ENCODE peak calls at places on chromosomes 5 and 9, in seven cellular contexts. One of them, this sample, is unnamed.

GRCh38 chr9:684950-685340 is 156.6 kb upstream of the DMRT1 start:
- DNase-seq in neuronal stem cell: no peak
- DNase-seq in IMR-90: peak; percentile 88
- DNase-seq in mesenchymal stem cell: peak; percentile 91
- DNase-seq in trophoblast cell: peak; percentile 93
- DNase-seq in mesendoderm: no peak
- DNase-seq in H1: no peak
- DNase-seq in this sample: no peak

GRCh38 chr5:81688215-81688614 is 62.7 kb downstream of the SSBP2 start:
- DNase-seq in neuronal stem cell: no peak
- DNase-seq in IMR-90: no peak
- DNase-seq in mesenchymal stem cell: no peak
- DNase-seq in trophoblast cell: no peak
- DNase-seq in mesendoderm: no peak
- DNase-seq in H1: no peak
- DNase-seq in this sample: no peak

GRCh38 chr5:129395247-129395646 is 64.9 kb upstream of the ADAMTS19 start:
- DNase-seq in neuronal stem cell: no peak
- DNase-seq in IMR-90: no peak
- DNase-seq in mesenchymal stem cell: no peak
- DNase-seq in trophoblast cell: no peak
- DNase-seq in mesendoderm: peak; percentile 47
- DNase-seq in H1: no peak
- DNase-seq in this sample: no peak

GRCh38 chr9:119974026-119974425 is 604.8 kb upstream of the BRINP1 start:
- DNase-seq in neuronal stem cell: no peak
- DNase-seq in IMR-90: no peak
- DNase-seq in mesenchymal stem cell: no peak
- DNase-seq in trophoblast cell: no peak
- DNase-seq in mesendoderm: no peak
- DNase-seq in H1: no peak
- DNase-seq in this sample: no peak

GRCh38 chr5:175464414-175465233 is 13.7 kb upstream of the SFXN1 start:
- DNase-seq in neuronal stem cell: no peak
- DNase-seq in IMR-90: peak; percentile 36
- DNase-seq in mesenchymal stem cell: peak; percentile 52
- DNase-seq in trophoblast cell: peak; percentile 78
- DNase-seq in mesendoderm: peak; percentile 80
- DNase-seq in H1: peak; percentile 87
- DNase-seq in this sample: peak; percentile 75

GRCh38 chr9:90972057-90972456 is 170.4 kb downstream of the SYK start:
- DNase-seq in neuronal stem cell: no peak
- DNase-seq in IMR-90: no peak
- DNase-seq in mesenchymal stem cell: no peak
- DNase-seq in trophoblast cell: no peak
- DNase-seq in mesendoderm: no peak
- DNase-seq in H1: no peak
- DNase-seq in this sample: no peak

GRCh38 chr5:6820851-6821479 is 107.7 kb downstream of the TENT4A start:
- DNase-seq in neuronal stem cell: peak; percentile 61
- DNase-seq in IMR-90: no peak
- DNase-seq in mesenchymal stem cell: no peak
- DNase-seq in trophoblast cell: peak; percentile 75
- DNase-seq in mesendoderm: peak; percentile 82
- DNase-seq in H1: peak; percentile 86
- DNase-seq in this sample: peak; percentile 76

GRCh38 chr9:11038956-11039355 is 426.2 kb upstream of the PTPRD start:
- DNase-seq in neuronal stem cell: no peak
- DNase-seq in IMR-90: no peak
- DNase-seq in mesenchymal stem cell: no peak
- DNase-seq in trophoblast cell: no peak
- DNase-seq in mesendoderm: peak; percentile 36
- DNase-seq in H1: no peak
- DNase-seq in this sample: no peak

GRCh38 chr5:160199410-160199911 is 29.8 kb upstream of the FABP6 start:
- DNase-seq in neuronal stem cell: peak; percentile 62
- DNase-seq in IMR-90: peak; percentile 23
- DNase-seq in mesenchymal stem cell: peak; percentile 57
- DNase-seq in trophoblast cell: peak; percentile 71
- DNase-seq in mesendoderm: peak; percentile 85
- DNase-seq in H1: peak; percentile 93
- DNase-seq in this sample: peak; percentile 78

GRCh38 chr9:133967024-133967741 is 24.9 kb downstream of the VAV2 start:
- DNase-seq in neuronal stem cell: no peak
- DNase-seq in IMR-90: no peak
- DNase-seq in mesenchymal stem cell: peak; percentile 47
- DNase-seq in trophoblast cell: peak; percentile 81
- DNase-seq in mesendoderm: no peak
- DNase-seq in H1: no peak
- DNase-seq in this sample: no peak

GRCh38 chr5:132657676-132658382 is at the start of gene IL13:
- DNase-seq in neuronal stem cell: no peak
- DNase-seq in IMR-90: no peak
- DNase-seq in mesenchymal stem cell: no peak
- DNase-seq in trophoblast cell: no peak
- DNase-seq in mesendoderm: no peak
- DNase-seq in H1: no peak
- DNase-seq in this sample: no peak

DNA sequence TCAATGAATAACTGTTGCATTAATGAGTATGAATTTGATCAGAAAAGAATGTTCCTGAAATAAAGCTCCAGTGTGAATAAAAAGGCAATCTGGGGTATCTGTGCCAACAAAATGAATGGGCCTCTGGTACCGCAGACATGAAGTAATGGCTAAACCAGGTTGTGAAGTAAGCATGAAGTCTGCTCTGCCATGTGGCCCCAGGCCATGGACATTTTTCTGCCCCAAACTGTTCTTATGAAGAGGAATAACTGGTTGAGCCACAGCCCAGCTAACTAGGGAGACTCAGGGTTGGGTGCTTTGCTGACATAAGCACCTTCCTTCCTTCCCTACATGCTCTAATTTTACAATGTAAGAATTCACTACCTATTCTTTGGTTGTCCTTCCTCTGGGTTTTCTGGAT is 147.4 kb upstream of the LRRTM2 start:
- DNase-seq in neuronal stem cell: no peak
- DNase-seq in IMR-90: no peak
- DNase-seq in mesenchymal stem cell: no peak
- DNase-seq in trophoblast cell: peak; percentile 98
- DNase-seq in mesendoderm: no peak
- DNase-seq in H1: no peak
- DNase-seq in this sample: no peak
- H4K8ac ChIP-seq in neuronal stem cell: no peak overlapping the region
- H4K8ac ChIP-seq in IMR-90: no peak overlapping the region
- H4K8ac ChIP-seq in mesenchymal stem cell: no peak overlapping the region
- H4K8ac ChIP-seq in trophoblast cell: no peak overlapping the region
- H4K8ac ChIP-seq in mesendoderm: no peak overlapping the region
- H4K8ac ChIP-seq in H1: no peak overlapping the region
- H4K8ac ChIP-seq in this sample: no peak overlapping the region

DNA sequence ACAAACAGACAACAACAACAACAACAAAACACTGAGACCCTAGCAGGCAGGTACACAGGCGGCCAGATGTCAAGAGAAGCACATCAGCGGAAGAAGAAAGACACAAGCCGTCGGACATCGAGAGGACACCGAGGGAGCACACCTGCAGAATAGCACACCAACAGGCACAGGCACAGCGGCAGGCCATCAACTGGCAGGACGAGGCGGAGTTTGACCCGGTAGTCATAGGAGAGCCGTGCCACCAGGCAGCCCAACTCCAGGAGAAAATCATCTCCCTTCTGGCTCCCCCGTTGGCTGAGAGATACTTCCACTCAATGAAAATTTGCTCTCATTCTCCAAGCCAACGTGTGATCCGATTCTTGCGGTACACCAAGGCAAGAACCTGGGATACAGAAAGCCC is 352.1 kb upstream of the IZUMO3 start:
- DNase-seq in neuronal stem cell: no peak
- DNase-seq in IMR-90: no peak
- DNase-seq in mesenchymal stem cell: no peak
- DNase-seq in trophoblast cell: no peak
- DNase-seq in mesendoderm: no peak
- DNase-seq in H1: no peak
- DNase-seq in this sample: no peak
- H4K8ac ChIP-seq in neuronal stem cell: peak overlapping the region; percentile 43
- H4K8ac ChIP-seq in IMR-90: no peak overlapping the region
- H4K8ac ChIP-seq in mesenchymal stem cell: no peak overlapping the region
- H4K8ac ChIP-seq in trophoblast cell: no peak overlapping the region
- H4K8ac ChIP-seq in mesendoderm: no peak overlapping the region
- H4K8ac ChIP-seq in H1: no peak overlapping the region
- H4K8ac ChIP-seq in this sample: no peak overlapping the region

DNA sequence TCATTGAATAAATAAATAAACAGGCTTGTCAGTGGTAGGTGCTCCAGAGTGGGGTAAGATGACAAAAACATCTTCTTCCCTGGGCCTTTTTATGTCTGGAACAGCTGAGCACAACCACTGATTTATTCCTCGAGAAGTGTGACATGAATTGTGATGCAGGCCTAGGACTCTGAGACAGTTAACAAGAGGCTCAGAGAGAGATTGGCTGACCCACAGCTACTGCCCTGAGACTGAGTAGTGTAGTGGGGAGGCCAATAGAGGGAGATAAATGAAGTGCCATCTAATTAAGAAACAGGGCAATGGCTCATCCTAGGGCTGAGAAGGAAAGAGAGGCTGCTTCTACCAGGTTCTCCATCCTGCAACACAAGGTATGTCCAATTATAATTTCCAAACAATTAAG is 369.3 kb upstream of the TRPC7 start:
- DNase-seq in neuronal stem cell: no peak
- DNase-seq in IMR-90: no peak
- DNase-seq in mesenchymal stem cell: no peak
- DNase-seq in trophoblast cell: no peak
- DNase-seq in mesendoderm: peak; percentile 65
- DNase-seq in H1: no peak
- DNase-seq in this sample: no peak
- H4K8ac ChIP-seq in neuronal stem cell: no peak overlapping the region
- H4K8ac ChIP-seq in IMR-90: no peak overlapping the region
- H4K8ac ChIP-seq in mesenchymal stem cell: no peak overlapping the region
- H4K8ac ChIP-seq in trophoblast cell: peak overlapping the region; percentile 21
- H4K8ac ChIP-seq in mesendoderm: no peak overlapping the region
- H4K8ac ChIP-seq in H1: no peak overlapping the region
- H4K8ac ChIP-seq in this sample: no peak overlapping the region

DNA sequence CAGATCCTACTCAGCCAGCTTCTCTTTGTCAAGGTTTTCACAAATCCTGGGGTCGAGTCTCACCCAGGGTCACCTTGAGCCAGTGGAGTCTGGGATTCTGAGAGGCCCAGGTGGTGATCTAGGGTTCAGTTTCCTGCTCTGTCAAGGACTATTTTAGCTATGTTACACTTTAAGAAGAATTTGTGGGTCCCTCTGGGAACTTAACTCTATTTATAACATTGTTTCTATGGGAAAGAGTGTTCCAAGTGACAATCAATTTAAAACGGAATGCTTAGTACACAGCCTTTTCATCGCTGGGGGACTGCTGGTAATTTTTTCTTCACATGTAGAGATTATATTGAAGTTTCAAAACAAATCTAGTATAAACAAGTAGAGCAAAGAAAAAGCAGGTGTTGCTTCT is 26.9 kb upstream of the TMEM252 start:
- DNase-seq in neuronal stem cell: no peak
- DNase-seq in IMR-90: no peak
- DNase-seq in mesenchymal stem cell: no peak
- DNase-seq in trophoblast cell: no peak
- DNase-seq in mesendoderm: no peak
- DNase-seq in H1: no peak
- DNase-seq in this sample: no peak
- H4K8ac ChIP-seq in neuronal stem cell: no peak overlapping the region
- H4K8ac ChIP-seq in IMR-90: no peak overlapping the region
- H4K8ac ChIP-seq in mesenchymal stem cell: no peak overlapping the region
- H4K8ac ChIP-seq in trophoblast cell: no peak overlapping the region
- H4K8ac ChIP-seq in mesendoderm: no peak overlapping the region
- H4K8ac ChIP-seq in H1: no peak overlapping the region
- H4K8ac ChIP-seq in this sample: no peak overlapping the region

GRCh38 chr9:132898043-132898442 is 19.3 kb downstream of the SPACA9 start:
- DNase-seq in neuronal stem cell: no peak
- DNase-seq in IMR-90: no peak
- DNase-seq in mesenchymal stem cell: no peak
- DNase-seq in trophoblast cell: no peak
- DNase-seq in mesendoderm: no peak
- DNase-seq in H1: no peak
- DNase-seq in this sample: no peak
- H4K8ac ChIP-seq in neuronal stem cell: no peak overlapping the region
- H4K8ac ChIP-seq in IMR-90: no peak overlapping the region
- H4K8ac ChIP-seq in mesenchymal stem cell: no peak overlapping the region
- H4K8ac ChIP-seq in trophoblast cell: no peak overlapping the region
- H4K8ac ChIP-seq in mesendoderm: no peak overlapping the region
- H4K8ac ChIP-seq in H1: no peak overlapping the region
- H4K8ac ChIP-seq in this sample: no peak overlapping the region

DNA sequence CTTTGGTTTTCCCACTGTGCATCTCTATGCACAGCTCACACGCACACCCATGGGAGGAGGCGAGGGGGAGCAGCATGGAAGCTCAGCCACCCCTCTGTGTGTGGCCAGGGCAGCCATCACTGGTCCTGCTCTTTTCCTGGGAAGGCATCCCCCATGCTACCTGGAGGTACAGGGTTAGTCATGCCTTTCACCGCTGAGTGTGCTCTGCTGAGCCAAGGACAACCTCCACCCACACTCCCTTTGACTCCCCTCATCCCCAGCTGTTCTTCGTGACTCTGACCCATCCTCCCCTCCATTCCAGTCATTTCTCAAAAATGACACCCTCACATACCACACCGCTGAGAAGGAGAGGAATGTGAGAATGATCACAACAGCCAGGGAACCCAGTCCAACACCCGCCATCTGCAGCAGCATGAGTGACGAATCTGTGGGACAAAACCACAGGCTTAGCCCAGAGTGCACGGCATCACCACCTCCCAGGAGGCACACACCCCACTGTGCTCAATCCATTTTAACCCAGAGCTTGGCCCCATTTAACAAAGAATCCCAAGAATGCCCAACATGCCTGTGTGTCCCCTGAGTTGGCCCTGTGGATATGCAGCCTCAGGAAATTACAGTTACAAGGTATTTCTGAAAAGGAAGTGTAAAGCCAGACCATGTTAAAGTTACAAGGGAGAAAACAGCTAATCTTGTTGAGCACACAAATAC is 133.4 kb downstream of the SUSD1 start:
- DNase-seq in neuronal stem cell: no peak
- DNase-seq in IMR-90: peak; percentile 100
- DNase-seq in mesenchymal stem cell: peak; percentile 98
- DNase-seq in trophoblast cell: peak; percentile 94
- DNase-seq in mesendoderm: peak; percentile 99
- DNase-seq in H1: peak; percentile 58
- DNase-seq in this sample: peak; percentile 64
- H4K8ac ChIP-seq in neuronal stem cell: no peak overlapping the region
- H4K8ac ChIP-seq in IMR-90: peak overlapping the region; percentile 72
- H4K8ac ChIP-seq in mesenchymal stem cell: peak overlapping the region; percentile 83
- H4K8ac ChIP-seq in trophoblast cell: peak overlapping the region; percentile 49
- H4K8ac ChIP-seq in mesendoderm: no peak overlapping the region
- H4K8ac ChIP-seq in H1: no peak overlapping the region
- H4K8ac ChIP-seq in this sample: no peak overlapping the region

This sample was measured in H9.